ENCODE peak calls at places on chromosomes 13 and 19, in eight cellular contexts. I is stimulated activated CD8-positive, alpha-beta memory T cell treated with anti-CD3 and anti-CD28 coated beads, Interleukin-4, amount 100 ng/mL, for 1 hour; W is thoracic aorta; T is HEK293T; O is RCC 7860; H is posterior cingulate gyrus; U is NCI-H2171; Z is AG10803. B is an unnamed sample.

GRCh38 chr13:112719016-112719415 is 29.2 kb downstream of the ATP11A start:
- DNase-seq in I (no peak), W (no peak), T (no peak), O (no peak), H (no peak), U (no peak), Z (no peak), B (no peak)

GRCh38 chr19:38013913-38014575 is 107.0 kb downstream of the SIPA1L3 start:
- DNase-seq in I (no peak), W (no peak), T (no peak), O (peak), H (no peak), U (no peak), Z (no peak), B (no peak)

GRCh38 chr19:1047696-1048147 is 7.8 kb downstream of the ABCA7 start:
- DNase-seq in I (no peak), W (no peak), T (no peak), O (no peak), H (no peak), U (no peak), Z (no peak), B (no peak)

GRCh38 chr13:46149272-46150133 is 32.5 kb downstream of the LCP1 start:
- DNase-seq in I (no peak), W (no peak), T (no peak), O (peak), H (no peak), U (no peak), Z (peak), B (peak)

GRCh38 chr19:42080764-42081375 is 4.9 kb downstream of the ZNF574 start:
- DNase-seq in I (no peak), W (no peak), T (no peak), O (no peak), H (no peak), U (no peak), Z (no peak), B (no peak)

GRCh38 chr19:7554990-7555864 is 19.7 kb downstream of the PNPLA6 start:
- DNase-seq in I (no peak), W (no peak), T (peak), O (no peak), H (no peak), U (no peak), Z (no peak), B (no peak)

GRCh38 chr13:104832265-104832664 is 1703.2 kb downstream of the EFNB2 start:
- DNase-seq in I (no peak), W (no peak), T (no peak), O (no peak), H (no peak), U (no peak), Z (no peak), B (no peak)

GRCh38 chr13:98782654-98783053 is 30.2 kb upstream of the SLC15A1 start:
- DNase-seq in I (no peak), W (no peak), T (no peak), O (no peak), H (no peak), U (no peak), Z (peak), B (peak)

GRCh38 chr19:18155095-18156087 is 2.4 kb downstream of the PIK3R2 start:
- DNase-seq in I (no peak), W (no peak), T (no peak), O (no peak), H (no peak), U (no peak), Z (no peak), B (no peak)

GRCh38 chr19:45766919-45767346 is 2.1 kb downstream of the SIX5 start:
- DNase-seq in I (no peak), W (no peak), T (no peak), O (no peak), H (no peak), U (no peak), Z (no peak), B (no peak)

GRCh38 chr19:14375055-14375581 is 6.1 kb upstream of the ADGRE5 start:
- DNase-seq in I (peak), W (no peak), T (no peak), O (no peak), H (no peak), U (no peak), Z (no peak), B (no peak)

GRCh38 chr13:50453238-50453637 is 390.3 kb downstream of the DLEU7 start:
- DNase-seq in I (no peak), W (no peak), T (no peak), O (no peak), H (no peak), U (no peak), Z (peak), B (peak)

GRCh38 chr13:114140131-114140908 is 7.9 kb upstream of the RASA3 start:
- DNase-seq in I (no peak), W (no peak), T (no peak), O (no peak), H (no peak), U (no peak), Z (no peak), B (no peak)

GRCh38 chr19:53002479-53002878 is 11.2 kb upstream of the ERVV-1 start:
- DNase-seq in I (no peak), W (no peak), T (no peak), O (no peak), H (no peak), U (no peak), Z (no peak), B (no peak)

GRCh38 chr19:10353793-10354391 is 14.5 kb upstream of the ICAM3 start:
- DNase-seq in I (no peak), W (no peak), T (peak), O (no peak), H (no peak), U (peak), Z (no peak), B (peak)

GRCh38 chr13:23723463-23723862 is 153.3 kb downstream of the TNFRSF19 start:
- DNase-seq in I (no peak), W (no peak), T (no peak), O (no peak), H (no peak), U (no peak), Z (peak), B (peak)

GRCh38 chr13:35791191-35791902 is 314.9 kb upstream of the MAB21L1 start:
- DNase-seq in I (no peak), W (no peak), T (no peak), O (no peak), H (no peak), U (no peak), Z (peak), B (peak)

GRCh38 chr13:114015608-114016295 is 41.9 kb upstream of the C13orf46 start:
- DNase-seq in I (no peak), W (no peak), T (no peak), O (no peak), H (no peak), U (no peak), Z (no peak), B (peak)

GRCh38 chr19:17429661-17430101 is 9.8 kb downstream of the MVB12A start:
- DNase-seq in I (no peak), W (no peak), T (no peak), O (no peak), H (no peak), U (no peak), Z (no peak), B (no peak)

GRCh38 chr13:75635101-75635620 is 969 bp upstream of the LMO7 start:
- DNase-seq in I (no peak), W (no peak), T (peak), O (no peak), H (no peak), U (no peak), Z (no peak), B (peak)

GRCh38 chr13:99326012-99326411 is 18.8 kb upstream of the GPR183 start:
- DNase-seq in I (no peak), W (no peak), T (no peak), O (no peak), H (no peak), U (no peak), Z (no peak), B (no peak)